ENCODE peak calls at places on chromosomes 5 and 9, in four cellular contexts. P is upper lobe of right lung, F is A172, G is dorsolateral prefrontal cortex. W is an unnamed sample.

GRCh38 chr5:55594636-55595035 is 59.9 kb upstream of the PLPP1 start:
- DNase-seq in F (no peak), G (no peak), P (no peak), W (no peak)

GRCh38 chr9:135520916-135521607 is at the start of gene LCN1:
- DNase-seq in F (no peak), G (no peak), P (peak; percentile 47), W (no peak)

GRCh38 chr9:32426278-32426939 is 42.0 kb downstream of the ACO1 start:
- DNase-seq in G (no peak), P (peak; percentile 65), F (peak; percentile 38), W (peak; percentile 91)

GRCh38 chr5:14872070-14872989 is 752 bp upstream of the ANKH start:
- DNase-seq in P (peak; percentile 83), F (peak; percentile 57), G (peak; percentile 57), W (no peak)

GRCh38 chr5:112253478-112254250 is 165.4 kb downstream of the EPB41L4A start:
- DNase-seq in F (peak; percentile 24), G (no peak), P (no peak), W (no peak)

GRCh38 chr5:98514106-98514665 is 259.3 kb upstream of the RGMB start:
- DNase-seq in F (no peak), P (no peak), G (no peak), W (no peak)

GRCh38 chr5:61162832-61163567 is 732 bp upstream of the SMIM15 start:
- DNase-seq in G (peak; percentile 11), F (peak; percentile 22), P (no peak), W (no peak)

GRCh38 chr5:135557034-135557838 is 21.5 kb upstream of the NEUROG1 start:
- DNase-seq in G (no peak), F (no peak), P (no peak), W (no peak)

GRCh38 chr9:135023389-135023788 is 64.1 kb upstream of the OLFM1 start:
- DNase-seq in P (peak; percentile 67), F (peak; percentile 90), G (no peak), W (no peak)

GRCh38 chr5:168865973-168866372 is 286.8 kb upstream of the PANK3 start:
- DNase-seq in G (peak; percentile 49), P (no peak), F (no peak), W (no peak)

GRCh38 chr9:131593936-131594665 is 48.8 kb downstream of the PRRT1B start:
- DNase-seq in G (peak; percentile 73), F (no peak), P (no peak), W (no peak)

GRCh38 chr5:96816430-96816939 is 8.7 kb upstream of the ERAP1 start:
- DNase-seq in F (peak; percentile 49), G (no peak), P (no peak), W (no peak)

W was measured in RCC 7860.